ENCODE peak calls at places on chromosomes 7 and 10, in four cellular contexts. F is GF-D8, P is anterior cingulate cortex, I is gastrocnemius medialis. S is an unnamed sample.

GRCh38 chr7:110010379-110010778 is 1080.5 kb upstream of the LRRN3 start:
- DNase-seq in P (no peak), I (no peak), F (no peak), S (no peak)

GRCh38 chr7:26538216-26538615 is 246.6 kb downstream of the SNX10 start:
- DNase-seq in I (no peak), F (no peak), P (no peak), S (no peak)

GRCh38 chr7:101861223-101861775 is 43.9 kb downstream of the CUX1 start:
- DNase-seq in P (no peak), I (no peak), F (no peak), S (no peak)

GRCh38 chr10:110137142-110137545 is 70.3 kb upstream of the MXI1 start:
- DNase-seq in I (no peak), F (peak), P (no peak), S (peak)

GRCh38 chr7:141697211-141697871 is 4.6 kb downstream of the DENND11 start:
- DNase-seq in F (no peak), I (no peak), P (peak), S (peak)

GRCh38 chr7:106104861-106105260 is 7.3 kb downstream of the SYPL1 start:
- DNase-seq in P (no peak), F (no peak), I (no peak), S (no peak)

GRCh38 chr7:1973321-1974251 is 259.2 kb downstream of the MAD1L1 start:
- DNase-seq in I (no peak), F (no peak), P (no peak), S (no peak)

GRCh38 chr10:114647545-114648138 is 10.4 kb downstream of the ABLIM1 start:
- DNase-seq in F (no peak), P (no peak), I (no peak), S (peak)

GRCh38 chr10:97385565-97385964 is 15.6 kb downstream of the RRP12 start:
- DNase-seq in I (no peak), F (no peak), P (no peak), S (no peak)

GRCh38 chr10:104033401-104033930 is 52.2 kb downstream of the COL17A1 start:
- DNase-seq in P (peak), F (no peak), I (no peak), S (no peak)

GRCh38 chr10:113960617-113961260 is 82.9 kb upstream of the ADRB1 start:
- DNase-seq in P (no peak), F (no peak), I (no peak), S (no peak)

GRCh38 chr7:27159278-27160146 is 3.0 kb upstream of the HOXA7 start:
- DNase-seq in P (no peak), I (no peak), F (no peak), S (no peak)

GRCh38 chr7:157667731-157668130 is 330.9 kb downstream of the DNAJB6 start:
- DNase-seq in F (no peak), I (no peak), P (no peak), S (no peak)

GRCh38 chr10:96502561-96503267 is 11.0 kb downstream of the TLL2 start:
- DNase-seq in F (no peak), P (no peak), I (no peak), S (no peak)

GRCh38 chr10:69890065-69890831 is 88.5 kb downstream of the COL13A1 start:
- DNase-seq in P (no peak), F (no peak), I (no peak), S (no peak)

GRCh38 chr10:114543456-114543855 is 114.6 kb downstream of the ABLIM1 start:
- DNase-seq in I (no peak), P (no peak), F (no peak), S (no peak)

GRCh38 chr7:45221896-45222604 is 64.5 kb downstream of the RAMP3 start:
- DNase-seq in F (no peak), I (no peak), P (no peak), S (no peak)

GRCh38 chr10:95693331-95693667 is 428 bp downstream of the TCTN3 start:
- DNase-seq in I (no peak), P (no peak), F (no peak), S (no peak)

GRCh38 chr10:27646604-27647191 is 98.9 kb downstream of the MKX start:
- DNase-seq in P (no peak), F (no peak), I (no peak), S (no peak)

GRCh38 chr7:25879799-25880198 is 272.2 kb upstream of the NFE2L3 start:
- DNase-seq in I (no peak), P (no peak), F (no peak), S (no peak)

GRCh38 chr7:123871998-123872867 is 27.3 kb downstream of the HYAL4 start:
- DNase-seq in P (peak), I (peak), F (no peak), S (peak)

GRCh38 chr7:6558837-6559236 is 7.6 kb upstream of the GRID2IP start:
- DNase-seq in I (no peak), F (no peak), P (no peak), S (peak)

GRCh38 chr10:91665842-91666241 is 33.0 kb upstream of the PPP1R3C start:
- DNase-seq in P (no peak), I (no peak), F (no peak), S (no peak)

GRCh38 chr7:29563590-29564454 is at the start of gene PRR15:
- DNase-seq in P (no peak), I (no peak), F (no peak), S (no peak)

S was measured in RPMI7951.